ENCODE peak calls at places on chromosome 1, in six cellular contexts. B is GM12865; J is fibroblast of villous mesenchyme; A is NCI-H1930; F is activated T-cell treated with anti-CD3 and anti-CD28 coated beads, Interleukin-2, amount 50 U/mL, for 72 hours; S is RCC 7860. D is an unnamed sample.

GRCh38 chr1:46315669-46316403 is 12.3 kb downstream of the UQCRH start:
- DNase-seq in B (no peak), J (peak; percentile 24), A (no peak), F (no peak), S (peak; percentile 31), D (no peak)

GRCh38 chr1:15749399-15750291 is 7.3 kb downstream of the TMEM82 start:
- DNase-seq in B (no peak), J (peak; percentile 45), A (no peak), F (no peak), S (no peak), D (no peak)

GRCh38 chr1:150567717-150568561 is 11.5 kb downstream of the MCL1 start:
- DNase-seq in B (peak; percentile 88), J (peak; percentile 99), A (no peak), F (peak; percentile 70), S (peak; percentile 82), D (peak; percentile 99)

GRCh38 chr1:15850450-15851079 is 3.1 kb downstream of the SPEN start:
- DNase-seq in B (no peak), J (peak; percentile 24), A (no peak), F (no peak), S (no peak), D (no peak)

GRCh38 chr1:6982860-6983259 is 197.6 kb downstream of the CAMTA1 start:
- DNase-seq in B (no peak), J (no peak), A (no peak), F (no peak), S (no peak), D (peak; percentile 71)

GRCh38 chr1:154697710-154698109 is 89.7 kb upstream of the ADAR start:
- DNase-seq in B (no peak), J (no peak), A (no peak), F (no peak), S (peak; percentile 24), D (no peak)

GRCh38 chr1:10339815-10340214 is 59.0 kb upstream of the PGD start:
- DNase-seq in B (no peak), J (peak; percentile 10), A (peak; percentile 4), F (no peak), S (no peak), D (peak; percentile 93)

GRCh38 chr1:85449356-85449755 is 15.6 kb downstream of the DDAH1 start:
- DNase-seq in B (no peak), J (no peak), A (no peak), F (no peak), S (no peak), D (no peak)

GRCh38 chr1:39954870-39955546 is at the start of gene MFSD2A:
- DNase-seq in B (peak; percentile 95), J (peak; percentile 92), A (peak; percentile 61), F (peak; percentile 89), S (peak; percentile 73), D (peak; percentile 96)

GRCh38 chr1:13662498-13662897 is 37.5 kb upstream of the PRDM2 start:
- DNase-seq in B (no peak), J (peak; percentile 88), A (no peak), F (no peak), S (no peak), D (peak; percentile 59)

GRCh38 chr1:34403156-34403555 is 226.4 kb downstream of the C1orf94 start:
- DNase-seq in B (no peak), J (no peak), A (no peak), F (no peak), S (no peak), D (no peak)

GRCh38 chr1:227397356-227397978 is 79.2 kb upstream of the CDC42BPA start:
- DNase-seq in B (no peak), J (no peak), A (no peak), F (no peak), S (no peak), D (no peak)

GRCh38 chr1:33743221-33743998 is 120.5 kb upstream of the HMGB4 start:
- DNase-seq in B (no peak), J (no peak), A (no peak), F (no peak), S (no peak), D (peak; percentile 37)

GRCh38 chr1:167185062-167185461 is 35.6 kb upstream of the POU2F1 start:
- DNase-seq in B (no peak), J (no peak), A (no peak), F (no peak), S (no peak), D (no peak)

GRCh38 chr1:2125375-2126211 is 69.0 kb downstream of the FAAP20 start:
- DNase-seq in B (no peak), J (no peak), A (no peak), F (no peak), S (no peak), D (no peak)

GRCh38 chr1:25797939-25798338 is 2.1 kb upstream of the SELENON start:
- DNase-seq in B (peak; percentile 41), J (no peak), A (no peak), F (peak; percentile 53), S (no peak), D (peak; percentile 78)

GRCh38 chr1:151282883-151283725 is 1.0 kb downstream of the ZNF687 start:
- DNase-seq in B (peak; percentile 57), J (peak; percentile 21), A (no peak), F (peak; percentile 41), S (no peak), D (peak; percentile 65)

GRCh38 chr1:97901017-97901658 is 19.7 kb downstream of the DPYD start:
- DNase-seq in B (no peak), J (peak; percentile 34), A (no peak), F (no peak), S (no peak), D (no peak)

GRCh38 chr1:151947140-151947539 is 37.8 kb upstream of the THEM4 start:
- DNase-seq in B (no peak), J (no peak), A (no peak), F (no peak), S (no peak), D (no peak)

GRCh38 chr1:21873761-21874160 is 61.7 kb downstream of the LDLRAD2 start:
- DNase-seq in B (no peak), J (no peak), A (no peak), F (no peak), S (no peak), D (no peak)

D was measured in islet precursor cell.